ENCODE peak calls at places on chromosome 7, in eight cellular contexts. One of them, this sample, is unnamed.

GRCh38 chr7:22419488-22419887 is 62.5 kb upstream of the RAPGEF5 start:
- DNase-seq in sigmoid colon: no peak
- DNase-seq in A549: no peak
- DNase-seq in SK-N-SH: no peak
- DNase-seq in esophagus muscularis mucosa: peak
- DNase-seq in suprapubic skin: no peak
- DNase-seq in transverse colon: no peak
- DNase-seq in GM12878: no peak
- DNase-seq in this sample: peak

GRCh38 chr7:66720571-66720970 is 20.0 kb upstream of the RABGEF1 start:
- DNase-seq in sigmoid colon: no peak
- DNase-seq in A549: no peak
- DNase-seq in SK-N-SH: no peak
- DNase-seq in esophagus muscularis mucosa: no peak
- DNase-seq in suprapubic skin: no peak
- DNase-seq in transverse colon: no peak
- DNase-seq in GM12878: no peak
- DNase-seq in this sample: no peak

GRCh38 chr7:99011706-99012404 is 132.1 kb downstream of the SMURF1 start:
- DNase-seq in sigmoid colon: peak
- DNase-seq in A549: no peak
- DNase-seq in SK-N-SH: no peak
- DNase-seq in esophagus muscularis mucosa: no peak
- DNase-seq in suprapubic skin: peak
- DNase-seq in transverse colon: no peak
- DNase-seq in GM12878: no peak
- DNase-seq in this sample: no peak

GRCh38 chr7:92584953-92585352 is 5.2 kb downstream of the FAM133B start:
- DNase-seq in sigmoid colon: no peak
- DNase-seq in A549: no peak
- DNase-seq in SK-N-SH: peak
- DNase-seq in esophagus muscularis mucosa: no peak
- DNase-seq in suprapubic skin: no peak
- DNase-seq in transverse colon: no peak
- DNase-seq in GM12878: no peak
- DNase-seq in this sample: peak

GRCh38 chr7:40008218-40008815 is 58.3 kb downstream of the CDK13 start:
- DNase-seq in sigmoid colon: no peak
- DNase-seq in A549: peak
- DNase-seq in SK-N-SH: no peak
- DNase-seq in esophagus muscularis mucosa: no peak
- DNase-seq in suprapubic skin: no peak
- DNase-seq in transverse colon: no peak
- DNase-seq in GM12878: no peak
- DNase-seq in this sample: no peak

GRCh38 chr7:132177708-132178392 is 398.4 kb downstream of the PLXNA4 start:
- DNase-seq in sigmoid colon: no peak
- DNase-seq in A549: no peak
- DNase-seq in SK-N-SH: no peak
- DNase-seq in esophagus muscularis mucosa: no peak
- DNase-seq in suprapubic skin: no peak
- DNase-seq in transverse colon: no peak
- DNase-seq in GM12878: no peak
- DNase-seq in this sample: no peak

GRCh38 chr7:138478499-138478908 is 18.4 kb downstream of the TRIM24 start:
- DNase-seq in sigmoid colon: no peak
- DNase-seq in A549: no peak
- DNase-seq in SK-N-SH: no peak
- DNase-seq in esophagus muscularis mucosa: no peak
- DNase-seq in suprapubic skin: no peak
- DNase-seq in transverse colon: no peak
- DNase-seq in GM12878: peak
- DNase-seq in this sample: no peak

GRCh38 chr7:158810846-158811245 is 18.5 kb downstream of the ESYT2 start:
- DNase-seq in sigmoid colon: no peak
- DNase-seq in A549: no peak
- DNase-seq in SK-N-SH: no peak
- DNase-seq in esophagus muscularis mucosa: no peak
- DNase-seq in suprapubic skin: no peak
- DNase-seq in transverse colon: no peak
- DNase-seq in GM12878: no peak
- DNase-seq in this sample: no peak

GRCh38 chr7:142389544-142389943 is 131.7 kb upstream of the PRSS58 start:
- DNase-seq in sigmoid colon: no peak
- DNase-seq in A549: no peak
- DNase-seq in SK-N-SH: no peak
- DNase-seq in esophagus muscularis mucosa: no peak
- DNase-seq in suprapubic skin: no peak
- DNase-seq in transverse colon: no peak
- DNase-seq in GM12878: no peak
- DNase-seq in this sample: peak

GRCh38 chr7:142359694-142360279 is 101.9 kb upstream of the PRSS58 start:
- DNase-seq in sigmoid colon: no peak
- DNase-seq in A549: no peak
- DNase-seq in SK-N-SH: no peak
- DNase-seq in esophagus muscularis mucosa: no peak
- DNase-seq in suprapubic skin: no peak
- DNase-seq in transverse colon: no peak
- DNase-seq in GM12878: no peak
- DNase-seq in this sample: no peak

GRCh38 chr7:154212861-154213260 is 160.7 kb downstream of the DPP6 start:
- DNase-seq in sigmoid colon: no peak
- DNase-seq in A549: no peak
- DNase-seq in SK-N-SH: no peak
- DNase-seq in esophagus muscularis mucosa: no peak
- DNase-seq in suprapubic skin: no peak
- DNase-seq in transverse colon: no peak
- DNase-seq in GM12878: no peak
- DNase-seq in this sample: no peak

GRCh38 chr7:53740971-53741370 is 705.5 kb downstream of the POM121L12 start:
- DNase-seq in sigmoid colon: no peak
- DNase-seq in A549: no peak
- DNase-seq in SK-N-SH: no peak
- DNase-seq in esophagus muscularis mucosa: no peak
- DNase-seq in suprapubic skin: no peak
- DNase-seq in transverse colon: no peak
- DNase-seq in GM12878: no peak
- DNase-seq in this sample: no peak

GRCh38 chr7:140695381-140695780 is 1.1 kb upstream of the NDUFB2 start:
- DNase-seq in sigmoid colon: peak
- DNase-seq in A549: no peak
- DNase-seq in SK-N-SH: no peak
- DNase-seq in esophagus muscularis mucosa: no peak
- DNase-seq in suprapubic skin: peak
- DNase-seq in transverse colon: no peak
- DNase-seq in GM12878: no peak
- DNase-seq in this sample: no peak
- TF ChIP-seq EP300 in sigmoid colon: no peak
- TF ChIP-seq EP300 in A549: no peak
- TF ChIP-seq EP300 in SK-N-SH: no peak
- TF ChIP-seq EP300 in esophagus muscularis mucosa: no peak
- TF ChIP-seq EP300 in suprapubic skin: no peak
- TF ChIP-seq EP300 in transverse colon: no peak
- TF ChIP-seq EP300 in GM12878: no peak
- TF ChIP-seq EP300 in this sample: no peak

DNA sequence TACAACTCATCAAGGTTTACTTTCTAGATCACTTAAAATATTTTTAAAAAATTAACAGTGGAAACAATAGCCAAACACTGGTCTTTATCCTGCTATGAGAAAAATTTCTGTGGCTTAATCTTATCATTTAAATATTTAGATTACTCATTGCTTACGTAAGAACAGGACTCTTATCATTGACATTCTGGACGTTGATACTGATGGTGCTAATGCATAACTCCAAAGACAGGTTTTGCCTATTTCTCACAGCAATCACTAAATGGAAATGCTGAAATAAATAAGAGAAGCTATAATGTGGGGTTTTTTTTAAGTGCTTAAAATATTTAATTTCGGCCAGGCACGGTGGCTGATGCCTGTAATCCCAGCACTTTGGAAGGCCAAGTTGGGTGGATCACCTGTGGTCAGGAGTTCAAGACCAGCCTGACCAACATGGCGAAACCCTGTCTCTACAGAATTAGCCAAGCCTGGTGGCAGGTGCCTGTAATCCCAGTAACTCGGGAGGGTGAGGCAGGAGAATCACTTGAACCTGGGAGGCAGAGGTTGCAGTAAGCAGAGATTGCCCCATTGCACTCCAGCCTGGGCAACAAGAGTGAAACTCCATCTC is 195.0 kb downstream of the HGF start:
- DNase-seq in sigmoid colon: no peak
- DNase-seq in A549: no peak
- DNase-seq in SK-N-SH: no peak
- DNase-seq in esophagus muscularis mucosa: no peak
- DNase-seq in suprapubic skin: no peak
- DNase-seq in transverse colon: no peak
- DNase-seq in GM12878: no peak
- DNase-seq in this sample: no peak
- TF ChIP-seq EP300 in sigmoid colon: no peak
- TF ChIP-seq EP300 in A549: no peak
- TF ChIP-seq EP300 in SK-N-SH: no peak
- TF ChIP-seq EP300 in esophagus muscularis mucosa: no peak
- TF ChIP-seq EP300 in suprapubic skin: no peak
- TF ChIP-seq EP300 in transverse colon: no peak
- TF ChIP-seq EP300 in GM12878: no peak
- TF ChIP-seq EP300 in this sample: no peak

DNA sequence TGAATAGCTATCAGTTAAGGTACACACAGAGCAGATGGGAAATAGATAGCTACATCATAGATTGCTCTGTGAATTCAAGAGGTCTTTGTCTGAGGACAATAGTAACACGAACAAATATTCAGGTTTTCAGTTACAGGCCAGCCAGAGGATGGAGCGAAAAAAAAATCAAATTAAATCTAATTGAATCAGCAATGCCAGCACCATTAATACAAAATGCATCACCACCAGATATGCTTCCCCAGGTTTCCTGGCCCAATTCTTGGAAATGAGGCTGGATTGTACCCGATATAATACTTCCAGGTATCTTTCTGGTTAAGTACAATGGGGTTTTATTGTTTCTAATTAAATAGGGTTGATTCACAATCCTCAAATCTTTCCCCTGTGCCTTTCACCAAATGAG is 975.8 kb upstream of the AUTS2 start:
- DNase-seq in sigmoid colon: no peak
- DNase-seq in A549: no peak
- DNase-seq in SK-N-SH: peak
- DNase-seq in esophagus muscularis mucosa: peak
- DNase-seq in suprapubic skin: no peak
- DNase-seq in transverse colon: no peak
- DNase-seq in GM12878: no peak
- DNase-seq in this sample: no peak
- TF ChIP-seq EP300 in sigmoid colon: no peak
- TF ChIP-seq EP300 in A549: no peak
- TF ChIP-seq EP300 in SK-N-SH: peak
- TF ChIP-seq EP300 in esophagus muscularis mucosa: no peak
- TF ChIP-seq EP300 in suprapubic skin: no peak
- TF ChIP-seq EP300 in transverse colon: no peak
- TF ChIP-seq EP300 in GM12878: no peak
- TF ChIP-seq EP300 in this sample: no peak

GRCh38 chr7:107372298-107372697 is 97.6 kb upstream of the GPR22 start:
- DNase-seq in sigmoid colon: no peak
- DNase-seq in A549: no peak
- DNase-seq in SK-N-SH: no peak
- DNase-seq in esophagus muscularis mucosa: no peak
- DNase-seq in suprapubic skin: no peak
- DNase-seq in transverse colon: no peak
- DNase-seq in GM12878: no peak
- DNase-seq in this sample: no peak

GRCh38 chr7:107373354-107373753 is 96.5 kb upstream of the GPR22 start:
- DNase-seq in sigmoid colon: no peak
- DNase-seq in A549: no peak
- DNase-seq in SK-N-SH: no peak
- DNase-seq in esophagus muscularis mucosa: no peak
- DNase-seq in suprapubic skin: no peak
- DNase-seq in transverse colon: no peak
- DNase-seq in GM12878: no peak
- DNase-seq in this sample: no peak

GRCh38 chr7:107370816-107371215 is 99.0 kb upstream of the GPR22 start:
- DNase-seq in sigmoid colon: no peak
- DNase-seq in A549: no peak
- DNase-seq in SK-N-SH: no peak
- DNase-seq in esophagus muscularis mucosa: no peak
- DNase-seq in suprapubic skin: no peak
- DNase-seq in transverse colon: no peak
- DNase-seq in GM12878: no peak
- DNase-seq in this sample: no peak
- TF ChIP-seq EP300 in sigmoid colon: no peak
- TF ChIP-seq EP300 in A549: no peak
- TF ChIP-seq EP300 in SK-N-SH: no peak
- TF ChIP-seq EP300 in esophagus muscularis mucosa: no peak
- TF ChIP-seq EP300 in suprapubic skin: no peak
- TF ChIP-seq EP300 in transverse colon: no peak
- TF ChIP-seq EP300 in GM12878: no peak
- TF ChIP-seq EP300 in this sample: no peak

DNA sequence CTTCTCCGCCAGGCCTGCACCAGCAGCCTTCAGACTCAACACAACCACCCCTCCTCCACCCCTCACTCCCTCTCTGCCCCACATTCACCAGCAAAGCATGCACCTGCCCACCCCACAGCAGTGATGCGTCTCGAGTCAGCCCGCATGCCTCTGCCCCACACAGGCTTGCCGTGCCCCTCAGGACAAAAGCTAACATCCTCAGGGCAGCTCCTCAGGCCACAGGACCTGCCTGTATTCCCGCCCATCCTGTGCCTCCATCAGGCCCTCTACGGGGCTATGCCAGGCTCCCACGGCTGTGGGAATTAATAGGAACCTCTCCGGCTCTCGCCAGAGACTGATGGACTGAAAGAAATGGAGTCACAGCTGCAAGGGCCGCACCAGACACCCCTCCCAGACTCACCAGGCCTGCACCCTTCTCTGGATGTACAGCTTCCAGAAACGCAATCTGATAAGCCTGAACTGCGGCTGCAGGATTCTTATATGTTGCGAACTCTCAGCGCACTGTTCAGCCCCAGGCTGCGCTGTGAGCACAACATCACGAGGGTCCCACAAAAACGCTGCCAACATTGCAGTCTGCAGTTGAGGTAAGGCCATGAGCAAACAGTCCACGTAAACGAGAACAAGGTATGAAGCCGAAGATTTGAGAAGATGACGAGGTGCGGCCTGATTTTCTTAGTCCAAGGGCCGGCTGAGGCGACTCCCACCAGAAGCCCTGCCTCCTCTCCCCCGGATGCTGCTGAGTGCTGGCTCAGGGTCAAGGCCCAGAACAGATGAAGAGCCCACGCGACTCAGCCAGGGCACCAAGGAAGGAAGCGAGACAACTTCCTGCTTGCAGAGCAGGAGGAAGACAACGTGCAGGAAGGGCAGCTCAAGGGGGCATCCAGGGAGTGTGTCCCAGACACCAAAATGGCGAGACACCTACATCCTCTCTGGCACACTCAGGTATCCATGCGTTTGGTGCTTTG is 99.8 kb downstream of the CYTH3 start:
- DNase-seq in sigmoid colon: no peak
- DNase-seq in A549: no peak
- DNase-seq in SK-N-SH: peak
- DNase-seq in esophagus muscularis mucosa: no peak
- DNase-seq in suprapubic skin: no peak
- DNase-seq in transverse colon: no peak
- DNase-seq in GM12878: no peak
- DNase-seq in this sample: no peak
- TF ChIP-seq EP300 in sigmoid colon: no peak
- TF ChIP-seq EP300 in A549: no peak
- TF ChIP-seq EP300 in SK-N-SH: no peak
- TF ChIP-seq EP300 in esophagus muscularis mucosa: no peak
- TF ChIP-seq EP300 in suprapubic skin: no peak
- TF ChIP-seq EP300 in transverse colon: no peak
- TF ChIP-seq EP300 in GM12878: no peak
- TF ChIP-seq EP300 in this sample: no peak

This sample was measured in HepG2.